ENCODE peak calls at places on chromosomes 5 and 9, in five cellular contexts. One of them, this sample, is unnamed.

GRCh38 chr5:15472116-15472515 is 27.9 kb upstream of the FBXL7 start:
- DNase-seq in tibial nerve: no peak
- DNase-seq in fibroblast of the aortic adventitia: no peak
- DNase-seq in NCI-H2029 treated with DMSO at 0.1 percent for 48 hours: no peak
- DNase-seq in T-cell: no peak
- DNase-seq in this sample: no peak

GRCh38 chr5:54362434-54362833 is 52.1 kb upstream of the ARL15 start:
- DNase-seq in fibroblast of the aortic adventitia: peak; percentile 68
- DNase-seq in NCI-H2029 treated with DMSO at 0.1 percent for 48 hours: no peak
- DNase-seq in T-cell: no peak
- DNase-seq in tibial nerve: no peak
- DNase-seq in this sample: no peak

GRCh38 chr9:79360387-79361347 is 211.1 kb upstream of the TLE4 start:
- DNase-seq in tibial nerve: no peak
- DNase-seq in T-cell: no peak
- DNase-seq in fibroblast of the aortic adventitia: peak; percentile 3
- DNase-seq in NCI-H2029 treated with DMSO at 0.1 percent for 48 hours: no peak
- DNase-seq in this sample: no peak

GRCh38 chr9:98864257-98865180 is 57.0 kb downstream of the GALNT12 start:
- DNase-seq in T-cell: no peak
- DNase-seq in fibroblast of the aortic adventitia: peak; percentile 62
- DNase-seq in tibial nerve: peak; percentile 21
- DNase-seq in NCI-H2029 treated with DMSO at 0.1 percent for 48 hours: no peak
- DNase-seq in this sample: no peak

GRCh38 chr9:2260401-2261306 is 245.5 kb downstream of the SMARCA2 start:
- DNase-seq in tibial nerve: no peak
- DNase-seq in T-cell: no peak
- DNase-seq in NCI-H2029 treated with DMSO at 0.1 percent for 48 hours: no peak
- DNase-seq in fibroblast of the aortic adventitia: peak; percentile 74
- DNase-seq in this sample: no peak

GRCh38 chr9:136587145-136587943 is 41.5 kb upstream of the NOTCH1 start:
- DNase-seq in T-cell: no peak
- DNase-seq in NCI-H2029 treated with DMSO at 0.1 percent for 48 hours: no peak
- DNase-seq in fibroblast of the aortic adventitia: peak; percentile 28
- DNase-seq in tibial nerve: peak; percentile 56
- DNase-seq in this sample: no peak

GRCh38 chr5:65722575-65723424 is 795 bp downstream of the NLN start:
- DNase-seq in T-cell: no peak
- DNase-seq in tibial nerve: no peak
- DNase-seq in fibroblast of the aortic adventitia: peak; percentile 74
- DNase-seq in NCI-H2029 treated with DMSO at 0.1 percent for 48 hours: peak; percentile 49
- DNase-seq in this sample: no peak

GRCh38 chr5:40376566-40376965 is 303.1 kb upstream of the PTGER4 start:
- DNase-seq in NCI-H2029 treated with DMSO at 0.1 percent for 48 hours: no peak
- DNase-seq in fibroblast of the aortic adventitia: no peak
- DNase-seq in tibial nerve: no peak
- DNase-seq in T-cell: no peak
- DNase-seq in this sample: no peak

GRCh38 chr9:8432224-8432623 is 632.6 kb upstream of the DMAC1 start:
- DNase-seq in tibial nerve: no peak
- DNase-seq in fibroblast of the aortic adventitia: no peak
- DNase-seq in NCI-H2029 treated with DMSO at 0.1 percent for 48 hours: no peak
- DNase-seq in T-cell: no peak
- DNase-seq in this sample: no peak